ENCODE peak calls at places on chromosomes 1 and 21, in four cellular contexts. O, B, A and Z are unnamed samples.

GRCh38 chr1:65528104-65528503 is 107.6 kb downstream of the LEPR start:
- DNase-seq in O (no peak), B (no peak), A (no peak), Z (no peak)

GRCh38 chr1:37481289-37482003 is 7.1 kb downstream of the ZC3H12A start:
- DNase-seq in O (no peak), B (no peak), A (no peak), Z (no peak)

GRCh38 chr1:220915954-220916353 is 36.7 kb downstream of the HLX start:
- DNase-seq in O (no peak), B (no peak), A (no peak), Z (no peak)

GRCh38 chr1:240816472-240816871 is 204.5 kb upstream of the GREM2 start:
- DNase-seq in O (no peak), B (no peak), A (no peak), Z (no peak)

GRCh38 chr1:36123357-36123756 is 1.7 kb downstream of the COL8A2 start:
- DNase-seq in O (no peak), B (no peak), A (peak; percentile 33), Z (no peak)

GRCh38 chr1:20634065-20634593 is 871 bp downstream of the PINK1 start:
- DNase-seq in O (no peak), B (no peak), A (peak; percentile 13), Z (no peak)

GRCh38 chr1:7422081-7422480 is 349.0 kb upstream of the VAMP3 start:
- DNase-seq in O (peak; percentile 2), B (no peak), A (no peak), Z (no peak)

GRCh38 chr1:11062965-11063401 is 3.2 kb upstream of the SRM start:
- DNase-seq in O (no peak), B (no peak), A (peak; percentile 87), Z (no peak)

GRCh38 chr1:110581637-110582036 is 24.5 kb downstream of the KCNA2 start:
- DNase-seq in O (no peak), B (no peak), A (no peak), Z (no peak)

GRCh38 chr1:51517361-51518032 is 1.6 kb downstream of the EPS15 start:
- DNase-seq in O (no peak), B (no peak), A (no peak), Z (no peak)

GRCh38 chr1:182783068-182783467 is 6.5 kb upstream of the NPL start:
- DNase-seq in O (peak; percentile 52), B (no peak), A (no peak), Z (no peak)

GRCh38 chr1:173095632-173096031 is 44.9 kb upstream of the TNFSF18 start:
- DNase-seq in O (no peak), B (no peak), A (no peak), Z (no peak)

GRCh38 chr1:50633465-50633864 is 210.2 kb upstream of the DMRTA2 start:
- DNase-seq in O (no peak), B (no peak), A (no peak), Z (peak; percentile 21)

GRCh38 chr1:190738321-190738720 is 260.7 kb upstream of the BRINP3 start:
- DNase-seq in O (no peak), B (no peak), A (no peak), Z (no peak)

GRCh38 chr1:68889471-68889870 is 392.6 kb upstream of the DEPDC1 start:
- DNase-seq in O (no peak), B (no peak), A (no peak), Z (no peak)

GRCh38 chr1:7669559-7670208 is 101.4 kb upstream of the VAMP3 start:
- DNase-seq in O (peak; percentile 89), B (peak; percentile 91), A (no peak), Z (peak; percentile 35)

GRCh38 chr1:168235548-168235885 is 9.7 kb downstream of the SFT2D2 start:
- DNase-seq in O (no peak), B (no peak), A (no peak), Z (no peak)

GRCh38 chr1:168236836-168237611 is 11.2 kb downstream of the SFT2D2 start:
- DNase-seq in O (no peak), B (no peak), A (no peak), Z (no peak)

GRCh38 chr1:168230709-168231108 is 4.9 kb downstream of the SFT2D2 start:
- DNase-seq in O (no peak), B (no peak), A (no peak), Z (peak; percentile 44)

GRCh38 chr1:168235937-168236336 is 10.1 kb downstream of the SFT2D2 start:
- DNase-seq in O (no peak), B (no peak), A (no peak), Z (peak; percentile 35)

DNA sequence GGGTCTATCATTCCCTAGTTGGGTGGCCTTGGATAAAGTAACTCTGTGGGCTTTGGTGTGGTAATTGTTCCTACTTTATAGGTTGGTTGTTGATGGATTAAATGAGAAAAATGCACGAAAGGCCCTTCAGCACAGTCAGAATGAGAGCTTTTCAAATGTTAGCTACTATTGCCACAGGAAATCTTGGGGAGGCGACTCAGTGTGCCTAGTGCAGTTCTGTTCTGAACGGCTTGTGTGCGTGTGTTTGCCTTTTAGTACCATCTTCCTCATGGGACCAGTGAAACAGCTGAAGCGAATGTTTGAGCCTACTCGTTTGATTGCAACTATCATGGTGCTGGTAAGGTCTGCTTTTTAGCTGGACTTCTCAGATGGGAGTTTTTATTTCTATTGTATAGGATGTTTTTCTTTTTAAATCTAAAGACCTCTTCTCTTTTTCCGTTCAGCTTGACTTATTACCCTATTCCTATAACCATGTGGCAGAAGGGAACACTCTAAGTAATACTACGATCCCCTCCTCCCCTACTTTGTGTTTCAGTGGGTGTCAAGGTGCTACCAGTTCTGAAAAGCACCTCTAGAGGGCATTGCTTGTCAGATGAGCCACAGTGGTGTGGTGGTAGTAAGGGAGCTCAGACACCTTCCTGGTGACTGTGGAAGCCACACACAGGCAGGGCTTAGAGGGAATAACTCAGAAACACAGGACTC is 9.2 kb downstream of the SFT2D2 start:
- DNase-seq in O (peak; percentile 43), B (peak; percentile 70), A (no peak), Z (peak; percentile 56)
- TF ChIP-seq ETV6 in O (no peak), B (no peak), A (no peak), Z (no peak)

GRCh38 chr1:224067621-224068457 is 46.1 kb upstream of the FBXO28 start:
- DNase-seq in O (no peak), B (no peak), A (no peak), Z (no peak)
- TF ChIP-seq ETV6 in O (no peak), B (no peak), A (no peak), Z (no peak)

DNA sequence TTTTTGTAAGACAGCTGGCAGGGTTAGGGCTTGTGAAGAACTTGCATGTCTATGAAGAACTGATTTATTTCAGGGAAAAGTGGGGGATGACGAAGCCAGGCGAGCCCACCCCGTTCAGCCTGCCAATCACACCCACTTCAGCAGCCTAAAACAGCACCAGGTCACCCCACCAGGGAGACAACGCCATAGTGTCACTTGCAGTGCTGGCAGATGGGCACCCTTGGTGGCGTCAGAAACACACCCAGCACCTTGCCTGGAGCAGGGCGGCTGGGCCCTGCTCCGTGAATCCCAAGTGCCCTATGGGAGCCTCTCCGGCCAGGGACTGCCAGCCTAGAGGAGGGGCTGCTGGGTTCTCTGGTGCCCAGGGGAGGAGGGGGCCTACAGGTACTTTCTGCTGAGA is 5.0 kb upstream of the NADK start:
- DNase-seq in O (no peak), B (no peak), A (no peak), Z (no peak)
- TF ChIP-seq ETV6 in O (no peak), B (no peak), A (no peak), Z (no peak)

GRCh38 chr1:117820694-117821381 is 108.6 kb downstream of the GDAP2 start:
- DNase-seq in O (no peak), B (no peak), A (no peak), Z (no peak)
- TF ChIP-seq ETV6 in O (no peak), B (no peak), A (no peak), Z (no peak)

DNA sequence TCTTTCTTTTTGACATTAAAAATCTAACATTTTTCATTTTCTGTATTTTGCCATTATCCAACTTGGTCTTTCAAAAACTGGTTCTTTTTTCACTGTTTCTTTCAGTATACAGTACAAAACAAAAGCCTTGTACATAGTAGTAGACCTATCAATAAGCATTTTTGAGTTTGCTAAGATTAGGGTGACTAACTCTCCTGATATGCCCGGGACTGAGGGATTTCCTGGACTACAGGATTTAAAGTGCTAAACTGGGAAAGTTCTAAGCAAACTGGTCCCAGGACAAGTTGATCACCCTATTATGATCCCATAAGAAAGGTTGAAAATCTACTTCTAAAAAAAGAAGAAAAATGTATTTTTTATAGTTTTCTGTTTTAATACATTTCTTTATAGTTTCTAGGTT is 120.9 kb downstream of the USP25 start:
- DNase-seq in O (no peak), B (no peak), A (no peak), Z (peak; percentile 1)
- TF ChIP-seq ETV6 in O (no peak), B (no peak), A (no peak), Z (no peak)

DNA sequence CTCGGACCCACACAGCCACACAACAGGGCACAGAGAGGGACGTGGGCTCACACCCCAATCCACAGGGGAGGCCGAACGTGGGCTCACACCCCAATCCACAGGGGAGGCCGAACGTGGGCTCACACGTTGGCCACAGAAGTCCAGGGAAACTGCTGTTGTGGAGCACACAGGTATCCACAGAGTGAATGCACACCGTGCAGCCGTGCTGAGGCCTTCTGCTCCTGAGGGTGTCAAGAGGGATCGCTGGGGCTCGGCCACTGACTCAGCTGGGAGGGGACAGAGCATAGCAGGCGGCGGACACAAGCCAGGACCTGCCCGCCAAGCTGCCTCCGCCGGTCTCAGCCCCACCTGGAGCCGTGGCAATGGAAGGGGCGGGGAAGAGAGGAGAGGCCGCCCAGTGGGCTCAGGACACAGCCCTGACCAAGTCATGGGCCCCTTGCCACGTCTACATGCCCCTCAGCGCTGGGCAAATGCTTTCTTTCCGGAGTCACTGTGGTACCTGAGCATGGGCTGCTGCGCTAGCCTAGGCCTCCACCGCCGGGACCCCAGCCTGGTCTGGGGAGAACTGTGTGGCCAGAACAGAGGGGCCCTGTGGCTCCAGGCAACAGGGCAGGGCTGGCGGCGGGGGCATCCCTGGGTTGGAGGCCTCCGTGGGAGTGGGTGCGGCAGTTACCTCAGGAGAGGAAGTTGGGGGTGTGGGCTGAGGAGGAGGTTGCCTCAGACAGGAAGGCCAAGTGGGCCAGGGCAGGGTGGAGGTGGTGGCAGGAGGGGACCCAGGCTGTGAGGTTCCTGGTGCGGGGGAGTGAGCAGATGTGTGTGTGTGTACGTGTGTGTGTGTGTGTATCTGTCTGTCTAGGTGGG is 1.2 kb downstream of the SYTL1 start:
- DNase-seq in O (peak; percentile 39), B (peak; percentile 59), A (no peak), Z (peak; percentile 52)
- TF ChIP-seq ETV6 in O (peak; percentile 44), B (no peak), A (no peak), Z (no peak)

GRCh38 chr1:230270185-230270939 is 155.8 kb downstream of the PGBD5 start:
- DNase-seq in O (no peak), B (no peak), A (peak; percentile 23), Z (no peak)
- TF ChIP-seq ETV6 in O (no peak), B (no peak), A (peak; percentile 42), Z (no peak)

GRCh38 chr1:40774266-40774998 is 9.2 kb upstream of the KCNQ4 start:
- DNase-seq in O (peak; percentile 86), B (peak; percentile 85), A (no peak), Z (peak; percentile 36)
- TF ChIP-seq ETV6 in O (no peak), B (no peak), A (no peak), Z (no peak)

GRCh38 chr1:115224636-115225035 is 113.4 kb downstream of the NGF start:
- DNase-seq in O (no peak), B (no peak), A (no peak), Z (no peak)

GRCh38 chr1:115219937-115220336 is 118.1 kb downstream of the NGF start:
- DNase-seq in O (no peak), B (no peak), A (no peak), Z (no peak)

GRCh38 chr1:115220340-115221030 is 117.6 kb downstream of the NGF start:
- DNase-seq in O (no peak), B (no peak), A (no peak), Z (no peak)

GRCh38 chr1:115225993-115226700 is 111.9 kb downstream of the NGF start:
- DNase-seq in O (no peak), B (no peak), A (no peak), Z (no peak)

GRCh38 chr1:115222616-115223402 is 115.2 kb downstream of the NGF start:
- DNase-seq in O (no peak), B (no peak), A (no peak), Z (no peak)
- TF ChIP-seq ETV6 in O (no peak), B (no peak), A (no peak), Z (no peak)